ENCODE peak calls at places on chromosomes 4 and X, in six cellular contexts. One of them, this sample, is unnamed.

GRCh38 chr4:99722006-99722405 is 64.4 kb upstream of the C4orf54 start:
- DNase-seq in NCI-H1436: no peak
- DNase-seq in H4: no peak
- DNase-seq in NCI-H69: no peak
- DNase-seq in fibroblast of lung: no peak
- DNase-seq in ascending aorta: no peak
- DNase-seq in this sample: no peak

GRCh38 chrX:45888518-45888917 is 656.7 kb downstream of the ZNF674 start:
- DNase-seq in NCI-H1436: no peak
- DNase-seq in H4: no peak
- DNase-seq in NCI-H69: no peak
- DNase-seq in fibroblast of lung: no peak
- DNase-seq in ascending aorta: no peak
- DNase-seq in this sample: no peak

GRCh38 chr4:160848901-160849735 is 1314.7 kb downstream of the FSTL5 start:
- DNase-seq in NCI-H1436: no peak
- DNase-seq in H4: peak; percentile 69
- DNase-seq in NCI-H69: no peak
- DNase-seq in fibroblast of lung: peak; percentile 62
- DNase-seq in ascending aorta: no peak
- DNase-seq in this sample: no peak

GRCh38 chr4:134117785-134118184 is 83.8 kb downstream of the PABPC4L start:
- DNase-seq in NCI-H1436: no peak
- DNase-seq in H4: no peak
- DNase-seq in NCI-H69: no peak
- DNase-seq in fibroblast of lung: no peak
- DNase-seq in ascending aorta: no peak
- DNase-seq in this sample: no peak

GRCh38 chr4:156884183-156884582 is 87.4 kb downstream of the PDGFC start:
- DNase-seq in NCI-H1436: no peak
- DNase-seq in H4: no peak
- DNase-seq in NCI-H69: no peak
- DNase-seq in fibroblast of lung: no peak
- DNase-seq in ascending aorta: no peak
- DNase-seq in this sample: no peak

GRCh38 chrX:150088766-150089518 is 150.7 kb upstream of the EOLA2 start:
- DNase-seq in NCI-H1436: no peak
- DNase-seq in H4: no peak
- DNase-seq in NCI-H69: no peak
- DNase-seq in fibroblast of lung: no peak
- DNase-seq in ascending aorta: no peak
- DNase-seq in this sample: no peak

GRCh38 chr4:170736710-170737109 is 647.0 kb upstream of the AADAT start:
- DNase-seq in NCI-H1436: no peak
- DNase-seq in H4: peak; percentile 9
- DNase-seq in NCI-H69: no peak
- DNase-seq in fibroblast of lung: peak; percentile 44
- DNase-seq in ascending aorta: no peak
- DNase-seq in this sample: no peak

GRCh38 chr4:16253127-16253960 is 27.1 kb upstream of the TAPT1 start:
- DNase-seq in NCI-H1436: no peak
- DNase-seq in H4: peak; percentile 34
- DNase-seq in NCI-H69: no peak
- DNase-seq in fibroblast of lung: peak; percentile 91
- DNase-seq in ascending aorta: no peak
- DNase-seq in this sample: no peak

GRCh38 chr4:122458625-122459024 is 2.1 kb upstream of the IL2 start:
- DNase-seq in NCI-H1436: no peak
- DNase-seq in H4: peak; percentile 40
- DNase-seq in NCI-H69: no peak
- DNase-seq in fibroblast of lung: peak; percentile 45
- DNase-seq in ascending aorta: no peak
- DNase-seq in this sample: no peak